ENCODE peak calls at places on chromosome 4, in five cellular contexts. Z is sigmoid colon, E is caudate nucleus, R is fibroblast of lung, N is pancreas. O is an unnamed sample.
A peak's percentile ranks its signal among the peaks of the same experiment; 100 is the strongest.

GRCh38 chr4:151251922-151252321 is 25.0 kb upstream of the PRSS48 start:
- DNase-seq in Z (no peak), R (no peak), N (no peak), E (no peak), O (no peak)

GRCh38 chr4:17491196-17491595 is 20.7 kb downstream of the QDPR start:
- DNase-seq in E (no peak), Z (no peak), R (no peak), N (no peak), O (no peak)

GRCh38 chr4:8215001-8215427 is 15.9 kb downstream of the SH3TC1 start:
- DNase-seq in E (no peak), N (peak; percentile 32), R (peak; percentile 90), Z (no peak), O (peak; percentile 88)

GRCh38 chr4:165994706-165995105 is 121.7 kb downstream of the TLL1 start:
- DNase-seq in Z (no peak), N (no peak), E (no peak), R (no peak), O (no peak)

GRCh38 chr4:89160806-89161205 is 49.5 kb downstream of the TIGD2 start:
- DNase-seq in Z (no peak), R (no peak), N (no peak), E (no peak), O (no peak)

GRCh38 chr4:54683616-54684346 is 26.0 kb downstream of the KIT start:
- DNase-seq in E (no peak), Z (no peak), R (peak; percentile 5), N (no peak), O (no peak)

GRCh38 chr4:180615746-180616145 is 1627.5 kb upstream of the TENM3 start:
- DNase-seq in N (no peak), R (no peak), E (no peak), Z (no peak), O (no peak)

GRCh38 chr4:169615467-169616106 is 3.2 kb upstream of the NEK1 start:
- DNase-seq in N (no peak), E (no peak), Z (no peak), R (no peak), O (no peak)

GRCh38 chr4:165493359-165493758 is 114.6 kb downstream of the CPE start:
- DNase-seq in R (peak; percentile 70), E (no peak), N (peak; percentile 84), Z (peak; percentile 85), O (peak; percentile 81)

GRCh38 chr4:3792813-3793212 is 26.6 kb downstream of the ADRA2C start:
- DNase-seq in R (no peak), Z (no peak), N (peak; percentile 4), E (no peak), O (peak; percentile 12)

GRCh38 chr4:75169020-75169814 is 236.3 kb downstream of the PARM1 start:
- DNase-seq in E (no peak), N (no peak), Z (no peak), R (no peak), O (no peak)
- H3K27ac ChIP-seq in E (no peak overlapping the region), N (no peak overlapping the region), Z (no peak overlapping the region), R (no peak overlapping the region), O (no peak overlapping the region)

GRCh38 chr4:6418193-6418755 is 54.1 kb downstream of the PPP2R2C start:
- DNase-seq in R (no peak), N (no peak), E (no peak), Z (no peak), O (peak; percentile 41)
- H3K27ac ChIP-seq in R (no peak overlapping the region), N (no peak overlapping the region), E (peak overlapping the region; percentile 67), Z (no peak overlapping the region), O (no peak overlapping the region)

GRCh38 chr4:110046588-110047049 is 133.9 kb downstream of the EGF start:
- DNase-seq in E (no peak), R (peak; percentile 83), Z (no peak), N (no peak), O (no peak)
- H3K27ac ChIP-seq in E (no peak overlapping the region), R (no peak overlapping the region), Z (no peak overlapping the region), N (no peak overlapping the region), O (no peak overlapping the region)

DNA sequence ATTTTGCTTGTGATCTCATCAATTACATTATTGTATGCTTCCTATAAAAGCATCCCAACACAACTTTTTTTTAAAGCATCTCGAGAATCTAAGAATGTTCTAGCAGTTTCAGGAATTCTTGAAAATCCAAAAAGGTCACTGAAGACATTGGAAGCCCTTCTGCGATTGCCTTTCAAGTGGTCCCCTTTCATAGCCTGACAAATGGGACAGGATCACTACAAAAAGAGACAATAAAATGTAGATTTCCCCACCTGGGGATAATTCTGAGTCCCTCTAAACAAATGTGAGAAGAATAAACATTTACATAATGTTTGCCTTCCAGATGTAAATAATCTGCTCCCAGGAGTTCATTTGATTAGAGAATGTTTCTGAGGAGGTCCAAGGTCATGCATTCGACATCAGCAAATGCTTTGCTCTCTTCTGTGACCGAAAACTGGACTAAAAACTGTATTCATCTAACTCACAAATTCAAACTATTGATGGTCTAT is 116.0 kb downstream of the COL25A1 start:
- DNase-seq in N (no peak), R (no peak), E (no peak), Z (no peak), O (no peak)
- H3K27ac ChIP-seq in N (no peak overlapping the region), R (no peak overlapping the region), E (no peak overlapping the region), Z (no peak overlapping the region), O (no peak overlapping the region)

GRCh38 chr4:7016512-7016911 is 26.7 kb upstream of the TADA2B start:
- DNase-seq in R (no peak), N (no peak), Z (no peak), E (no peak), O (no peak)
- H3K27ac ChIP-seq in R (no peak overlapping the region), N (no peak overlapping the region), Z (no peak overlapping the region), E (no peak overlapping the region), O (no peak overlapping the region)

GRCh38 chr4:88137112-88137511 is 21.3 kb downstream of the ABCG2 start:
- DNase-seq in Z (no peak), R (no peak), E (no peak), N (no peak), O (no peak)

GRCh38 chr4:88138561-88138960 is 19.9 kb downstream of the ABCG2 start:
- DNase-seq in R (peak; percentile 79), N (no peak), Z (no peak), E (no peak), O (no peak)

GRCh38 chr4:88134536-88135361 is 23.7 kb downstream of the ABCG2 start:
- DNase-seq in R (no peak), N (no peak), Z (no peak), E (no peak), O (no peak)

GRCh38 chr4:88135362-88135663 is 23.1 kb downstream of the ABCG2 start:
- DNase-seq in Z (no peak), R (no peak), N (no peak), E (no peak), O (no peak)

GRCh38 chr4:88136249-88136648 is 22.2 kb downstream of the ABCG2 start:
- DNase-seq in Z (no peak), N (no peak), R (no peak), E (no peak), O (no peak)
- H3K27ac ChIP-seq in Z (no peak overlapping the region), N (no peak overlapping the region), R (no peak overlapping the region), E (no peak overlapping the region), O (no peak overlapping the region)

GRCh38 chr4:68651932-68652331 is 18.5 kb downstream of the UGT2B15 start:
- DNase-seq in R (no peak), N (no peak), Z (no peak), E (no peak), O (no peak)

GRCh38 chr4:68654946-68655721 is 15.3 kb downstream of the UGT2B15 start:
- DNase-seq in R (no peak), N (no peak), E (no peak), Z (no peak), O (no peak)

GRCh38 chr4:68658672-68659071 is 11.8 kb downstream of the UGT2B15 start:
- DNase-seq in E (no peak), Z (no peak), R (no peak), N (no peak), O (no peak)

GRCh38 chr4:68655764-68656444 is 14.5 kb downstream of the UGT2B15 start:
- DNase-seq in Z (no peak), N (no peak), R (no peak), E (no peak), O (no peak)
- H3K27ac ChIP-seq in Z (no peak overlapping the region), N (no peak overlapping the region), R (no peak overlapping the region), E (no peak overlapping the region), O (no peak overlapping the region)

GRCh38 chr4:147828361-147828760 is 96.5 kb downstream of the ARHGAP10 start:
- DNase-seq in Z (no peak), E (no peak), R (peak; percentile 47), N (no peak), O (no peak)

GRCh38 chr4:147831452-147832192 is 99.7 kb downstream of the ARHGAP10 start:
- DNase-seq in E (no peak), Z (peak; percentile 79), N (no peak), R (peak; percentile 78), O (no peak)

GRCh38 chr4:147830987-147831386 is 99.1 kb downstream of the ARHGAP10 start:
- DNase-seq in Z (no peak), R (peak; percentile 63), E (no peak), N (no peak), O (no peak)

GRCh38 chr4:147829401-147830101 is 97.7 kb downstream of the ARHGAP10 start:
- DNase-seq in Z (peak; percentile 94), N (no peak), R (peak; percentile 79), E (no peak), O (no peak)

DNA sequence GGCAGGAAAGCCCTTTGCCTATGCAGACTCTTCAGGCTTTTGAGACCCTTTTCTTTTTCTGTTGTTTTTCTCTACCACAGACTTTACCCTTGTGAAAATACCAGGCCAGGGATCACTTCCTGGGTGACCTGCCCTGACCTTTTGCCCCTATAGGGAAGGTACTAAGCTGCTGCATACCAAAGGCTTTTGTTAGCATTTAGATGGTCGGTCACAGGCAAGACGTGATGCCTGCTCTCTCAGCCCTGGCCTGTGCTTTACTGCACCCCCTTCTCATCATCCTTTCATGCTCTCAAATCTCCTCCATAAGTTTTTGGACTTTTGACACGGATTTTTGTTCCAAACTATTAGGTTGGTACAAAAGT is 98.2 kb downstream of the ARHGAP10 start:
- DNase-seq in E (no peak), R (no peak), N (no peak), Z (no peak), O (no peak)
- H3K27ac ChIP-seq in E (peak overlapping the region; percentile 54), R (no peak overlapping the region), N (no peak overlapping the region), Z (peak overlapping the region; percentile 80), O (no peak overlapping the region)

GRCh38 chr4:146333895-146334262 is 119.5 kb downstream of the REELD1 start:
- DNase-seq in E (no peak), Z (no peak), N (no peak), R (no peak), O (no peak)
- H3K27ac ChIP-seq in E (no peak overlapping the region), Z (no peak overlapping the region), N (no peak overlapping the region), R (peak overlapping the region; percentile 13), O (no peak overlapping the region)